ENCODE peak calls at places on chromosome 1, in eight cellular contexts. C is central memory CD8-positive, alpha-beta T cell; Y is activated CD4-positive, alpha-beta T cell treated with anti-CD3 and anti-CD28 coated beads for 36 hours; Z is left lung; A is neuronal stem cell; Q is AG09309; K is stomach; P is stimulated activated CD8-positive, alpha-beta memory T cell treated with anti-CD3 and anti-CD28 coated beads, Interleukin-2, amount 100 ng/mL, for 48 hours. M is an unnamed sample.

GRCh38 chr1:186404454-186405051 is 28.9 kb downstream of the ODR4 start:
- DNase-seq in Y (no peak), P (no peak), Q (peak), K (no peak), Z (no peak), C (no peak), A (peak), M (no peak)

GRCh38 chr1:111161843-111162242 is 21.8 kb downstream of the CEPT1 start:
- DNase-seq in A (no peak), Z (no peak), P (no peak), C (no peak), Q (no peak), K (no peak), Y (no peak), M (no peak)

GRCh38 chr1:186566140-186566850 is 105.4 kb upstream of the PDC start:
- DNase-seq in P (no peak), K (no peak), Y (no peak), C (no peak), Q (no peak), Z (no peak), A (no peak), M (no peak)

GRCh38 chr1:55500601-55501000 is 285.4 kb upstream of the USP24 start:
- DNase-seq in A (no peak), Q (no peak), C (no peak), K (no peak), Y (no peak), P (no peak), Z (no peak), M (no peak)

GRCh38 chr1:223621312-223621734 is 44.2 kb downstream of the CAPN8 start:
- DNase-seq in Y (peak), Z (no peak), C (no peak), P (no peak), Q (no peak), K (no peak), A (no peak), M (no peak)

GRCh38 chr1:161910516-161911077 is 113.1 kb downstream of the OLFML2B start:
- DNase-seq in K (no peak), Q (no peak), Y (no peak), P (no peak), A (no peak), C (no peak), Z (no peak), M (no peak)

GRCh38 chr1:183996036-183996376 is 41.5 kb downstream of the COLGALT2 start:
- DNase-seq in K (no peak), Y (no peak), Q (no peak), C (no peak), P (no peak), A (no peak), Z (no peak), M (no peak)

GRCh38 chr1:62271932-62272728 is 47.1 kb downstream of the KANK4 start:
- DNase-seq in C (peak), K (no peak), Q (no peak), Z (no peak), A (no peak), P (no peak), Y (peak), M (no peak)

GRCh38 chr1:42931911-42932422 is 26.7 kb downstream of the SLC2A1 start:
- DNase-seq in Z (peak), Y (peak), P (peak), Q (no peak), C (peak), A (no peak), K (peak), M (peak)

GRCh38 chr1:29349871-29350491 is 113.7 kb downstream of the PTPRU start:
- DNase-seq in K (no peak), P (no peak), A (no peak), Z (no peak), Y (no peak), C (no peak), Q (no peak), M (no peak)